ENCODE peak calls at places on chromosomes 16 and 17, in ten cellular contexts. V, J, E, R, N, D, Y, L, A and S are unnamed samples.

GRCh38 chr16:3698941-3699340 is 18.4 kb downstream of the TRAP1 start:
- DNase-seq in V (no peak), J (no peak), E (no peak), R (no peak), N (no peak), D (no peak), Y (no peak), L (no peak), A (no peak), S (peak)

GRCh38 chr17:7314719-7315569 is at the start of gene GPS2:
- DNase-seq in V (peak), J (peak), E (peak), R (peak), N (peak), D (peak), Y (peak), L (peak), A (peak), S (peak)

GRCh38 chr16:19086322-19087199 is 19.1 kb downstream of the COQ7 start:
- DNase-seq in V (peak), J (peak), E (peak), R (peak), N (peak), D (peak), Y (peak), L (peak), A (peak), S (peak)

GRCh38 chr17:76667356-76667755 is 23.8 kb upstream of the ST6GALNAC1 start:
- DNase-seq in V (no peak), J (no peak), E (no peak), R (no peak), N (no peak), D (no peak), Y (no peak), L (no peak), A (no peak), S (no peak)

GRCh38 chr16:27364493-27365141 is 37.4 kb upstream of the IL21R start:
- DNase-seq in V (no peak), J (no peak), E (no peak), R (no peak), N (no peak), D (no peak), Y (peak), L (no peak), A (no peak), S (no peak)

GRCh38 chr16:57109500-57110105 is 17.2 kb downstream of the CPNE2 start:
- DNase-seq in V (no peak), J (no peak), E (no peak), R (no peak), N (no peak), D (no peak), Y (no peak), L (no peak), A (no peak), S (no peak)

GRCh38 chr17:40432864-40433528 is 10.3 kb upstream of the IGFBP4 start:
- DNase-seq in V (no peak), J (no peak), E (no peak), R (no peak), N (peak), D (peak), Y (no peak), L (no peak), A (peak), S (peak)

GRCh38 chr17:47204722-47205418 is 4.3 kb upstream of the MYL4 start:
- DNase-seq in V (no peak), J (no peak), E (no peak), R (no peak), N (peak), D (no peak), Y (no peak), L (peak), A (no peak), S (no peak)

GRCh38 chr17:37576281-37576680 is 32.9 kb downstream of the SYNRG start:
- DNase-seq in V (no peak), J (no peak), E (no peak), R (no peak), N (no peak), D (no peak), Y (no peak), L (no peak), A (peak), S (no peak)

GRCh38 chr17:72481572-72481971 is 360.8 kb downstream of the SOX9 start:
- DNase-seq in V (no peak), J (no peak), E (no peak), R (no peak), N (no peak), D (no peak), Y (no peak), L (no peak), A (no peak), S (no peak)

GRCh38 chr17:75614006-75614405 is 19.2 kb upstream of the SMIM5 start:
- DNase-seq in V (no peak), J (no peak), E (no peak), R (no peak), N (no peak), D (no peak), Y (no peak), L (no peak), A (no peak), S (no peak)

GRCh38 chr17:1487939-1488825 is 4.3 kb downstream of the MYO1C start:
- DNase-seq in V (peak), J (peak), E (peak), R (peak), N (peak), D (peak), Y (peak), L (peak), A (peak), S (peak)